ENCODE peak calls at places on chromosomes 4 and X, in nine cellular contexts. I is activated CD4-positive, alpha-beta T cell treated with anti-CD3 and anti-CD28 coated beads, Interleukin-2, amount 50 U/mL, for 1 hour; N is GM18507; E is substantia nigra; O is tibial artery; B is Caki2; X is head of caudate nucleus; F is GM19239; T is Karpas-422. Q is an unnamed sample.
A peak's percentile ranks its signal among the peaks of the same experiment; 100 is the strongest.

GRCh38 chr4:1495416-1496115 is 89.3 kb upstream of the NKX1-1 start:
- DNase-seq in I (no peak), B (no peak), O (no peak), N (no peak), F (no peak), X (no peak), E (no peak), T (no peak), Q (no peak)

GRCh38 chrX:51002160-51002632 is 91.7 kb downstream of the BMP15 start:
- DNase-seq in T (no peak), X (no peak), I (no peak), N (no peak), O (peak; percentile 43), F (no peak), B (no peak), E (no peak), Q (no peak)

GRCh38 chr4:113179996-113180395 is 130.5 kb downstream of the ANK2 start:
- DNase-seq in X (no peak), B (no peak), I (no peak), N (no peak), T (no peak), O (no peak), E (no peak), F (no peak), Q (no peak)

GRCh38 chr4:155419266-155419665 is 42.5 kb upstream of the MAP9 start:
- DNase-seq in I (no peak), B (no peak), T (no peak), X (no peak), E (no peak), F (no peak), N (no peak), O (no peak), Q (no peak)

GRCh38 chr4:184262901-184263300 is 45.2 kb upstream of the ENPP6 start:
- DNase-seq in O (no peak), B (no peak), I (no peak), X (no peak), F (no peak), T (no peak), N (no peak), E (no peak), Q (no peak)

GRCh38 chr4:157514711-157515110 is 294.2 kb downstream of the GRIA2 start:
- DNase-seq in B (no peak), N (no peak), T (no peak), F (no peak), O (no peak), X (no peak), I (no peak), E (no peak), Q (no peak)

GRCh38 chr4:140406292-140406691 is 21.2 kb downstream of the CLGN start:
- DNase-seq in T (no peak), O (no peak), F (no peak), I (no peak), N (no peak), B (no peak), E (no peak), X (no peak), Q (no peak)

GRCh38 chr4:32789026-32789608 is 2068.9 kb downstream of the PCDH7 start:
- DNase-seq in I (no peak), O (no peak), N (no peak), X (no peak), T (no peak), B (peak; percentile 30), F (no peak), E (peak; percentile 6), Q (no peak)

GRCh38 chr4:98630804-98631454 is 27.5 kb downstream of the TSPAN5 start:
- DNase-seq in X (no peak), B (no peak), E (no peak), N (no peak), F (no peak), T (no peak), O (no peak), I (no peak), Q (no peak)

GRCh38 chr4:116005037-116005805 is 891.8 kb upstream of the NDST4 start:
- DNase-seq in E (no peak), B (no peak), X (no peak), I (no peak), O (no peak), F (no peak), N (no peak), T (no peak), Q (no peak)

GRCh38 chr4:115272185-115272584 is 158.8 kb upstream of the NDST4 start:
- DNase-seq in B (no peak), X (no peak), T (no peak), N (no peak), E (no peak), O (no peak), I (no peak), F (no peak), Q (no peak)

GRCh38 chr4:48254381-48255072 is 15.1 kb downstream of the TEC start:
- DNase-seq in N (no peak), I (no peak), X (no peak), T (no peak), F (no peak), B (no peak), O (no peak), E (no peak), Q (peak; percentile 50)

GRCh38 chrX:102697506-102697905 is 14.7 kb upstream of the GPRASP2 start:
- DNase-seq in E (no peak), T (no peak), N (no peak), F (no peak), B (no peak), I (no peak), X (no peak), O (no peak), Q (no peak)

GRCh38 chrX:118839334-118839958 is 15.8 kb downstream of the ZCCHC12 start:
- DNase-seq in T (peak; percentile 39), F (peak; percentile 36), B (peak; percentile 73), E (peak; percentile 85), X (peak; percentile 95), O (peak; percentile 78), I (peak; percentile 45), N (peak; percentile 20), Q (peak; percentile 81)

GRCh38 chr4:128831526-128832252 is 22.2 kb downstream of the JADE1 start:
- DNase-seq in F (no peak), N (no peak), I (no peak), B (peak; percentile 71), T (no peak), X (no peak), E (peak; percentile 19), O (no peak), Q (no peak)

GRCh38 chr4:3314706-3315260 is 22.0 kb downstream of the RGS12 start:
- DNase-seq in E (no peak), X (peak; percentile 13), I (no peak), N (no peak), B (no peak), F (no peak), T (no peak), O (no peak), Q (no peak)

GRCh38 chr4:181959121-181959520 is 284.1 kb upstream of the TENM3 start:
- DNase-seq in O (no peak), F (no peak), E (no peak), I (no peak), X (no peak), N (no peak), T (no peak), B (peak; percentile 63), Q (no peak)

GRCh38 chr4:51836531-51836930 is 6.4 kb upstream of the DCUN1D4 start:
- DNase-seq in F (no peak), E (no peak), I (no peak), B (no peak), T (no peak), X (no peak), O (no peak), N (no peak), Q (no peak)

GRCh38 chr4:129014566-129015509 is 78.5 kb downstream of the SCLT1 start:
- DNase-seq in I (no peak), O (no peak), B (no peak), F (no peak), T (no peak), X (no peak), E (no peak), N (no peak), Q (no peak)

GRCh38 chr4:88230953-88231835 is 53.2 kb downstream of the PPM1K start:
- DNase-seq in N (no peak), O (no peak), B (no peak), E (no peak), I (no peak), X (no peak), F (no peak), T (no peak), Q (no peak)

GRCh38 chrX:4451591-4451990 is 738.1 kb upstream of the PRKX start:
- DNase-seq in X (no peak), F (no peak), B (no peak), T (no peak), I (no peak), O (no peak), N (no peak), E (no peak), Q (no peak)

GRCh38 chrX:333611-334311 is 15.2 kb upstream of the GTPBP6 start:
- DNase-seq in F (no peak), I (no peak), B (no peak), E (no peak), X (no peak), N (no peak), O (no peak), T (no peak), Q (no peak)

GRCh38 chrX:130566028-130566683 is 164.4 kb downstream of the RBMX2 start:
- DNase-seq in N (no peak), E (no peak), I (no peak), F (no peak), X (no peak), T (no peak), O (no peak), B (no peak), Q (no peak)

GRCh38 chr4:12486995-12487394 is 997.1 kb downstream of the RAB28 start:
- DNase-seq in E (no peak), O (no peak), T (no peak), I (no peak), X (no peak), N (no peak), F (no peak), B (no peak), Q (no peak)

GRCh38 chr4:41384992-41385391 is 128.3 kb downstream of the UCHL1 start:
- DNase-seq in E (no peak), N (no peak), T (no peak), X (peak; percentile 72), B (no peak), O (peak; percentile 78), F (no peak), I (no peak), Q (peak; percentile 75)

GRCh38 chrX:139823806-139824205 is 109.0 kb downstream of the ATP11C start:
- DNase-seq in I (no peak), N (no peak), O (peak; percentile 19), X (no peak), B (no peak), F (no peak), E (no peak), T (no peak), Q (no peak)

GRCh38 chrX:13159886-13160285 is 115.5 kb upstream of the FAM9C start:
- DNase-seq in O (no peak), F (no peak), B (no peak), T (no peak), X (no peak), E (no peak), N (no peak), I (no peak), Q (no peak)

GRCh38 chr4:157035471-157035870 is 40.5 kb upstream of the GLRB start:
- DNase-seq in I (no peak), O (no peak), B (no peak), N (no peak), E (no peak), F (no peak), X (no peak), T (no peak), Q (no peak)

GRCh38 chrX:106159861-106160282 is 8.2 kb upstream of the PWWP3B start:
- DNase-seq in I (no peak), B (no peak), N (no peak), O (no peak), E (no peak), F (no peak), X (no peak), T (no peak), Q (no peak)

GRCh38 chr4:86506591-86506990 is 87.5 kb upstream of the PTPN13 start:
- DNase-seq in I (no peak), E (no peak), N (no peak), T (no peak), F (no peak), O (no peak), B (peak; percentile 61), X (no peak), Q (no peak)

GRCh38 chrX:15714529-15714928 is 23.5 kb upstream of the CA5B start:
- DNase-seq in F (no peak), I (no peak), N (no peak), O (peak; percentile 19), T (no peak), B (no peak), E (peak; percentile 23), X (no peak), Q (no peak)